ENCODE peak calls at places on chromosomes 11 and 22, in four cellular contexts. A, U, N and J are unnamed samples.

GRCh38 chr22:35348703-35349102 is 32.2 kb upstream of the HMOX1 start:
- DNase-seq in A (no peak), U (no peak), N (no peak), J (no peak)

GRCh38 chr11:105577645-105578044 is 32.2 kb upstream of the GRIA4 start:
- DNase-seq in A (no peak), U (no peak), N (no peak), J (peak)

GRCh38 chr22:20062766-20063083 is 17.3 kb upstream of the DGCR8 start:
- DNase-seq in A (no peak), U (no peak), N (no peak), J (peak)

GRCh38 chr11:128931066-128931465 is 11.6 kb downstream of the TP53AIP1 start:
- DNase-seq in A (no peak), U (no peak), N (no peak), J (no peak)

GRCh38 chr11:69339916-69340565 is 46.1 kb downstream of the MYEOV start:
- DNase-seq in A (no peak), U (no peak), N (no peak), J (no peak)

GRCh38 chr11:1705121-1706052 is 8.4 kb downstream of the KRTAP5-6 start:
- DNase-seq in A (no peak), U (no peak), N (no peak), J (no peak)

GRCh38 chr11:3058753-3059664 is 1.8 kb upstream of the CARS1 start:
- DNase-seq in A (no peak), U (peak), N (no peak), J (peak)

GRCh38 chr11:81492923-81493445 is 1240.7 kb downstream of the FAM181B start:
- DNase-seq in A (no peak), U (no peak), N (no peak), J (no peak)

GRCh38 chr11:35035894-35036408 is 103.0 kb upstream of the CD44 start:
- DNase-seq in A (no peak), U (no peak), N (peak), J (peak)

GRCh38 chr22:19822301-19823117 is 32.2 kb downstream of the GNB1L start:
- DNase-seq in A (peak), U (no peak), N (no peak), J (no peak)

GRCh38 chr11:93905384-93905783 is 55.0 kb upstream of the VSTM5 start:
- DNase-seq in A (no peak), U (no peak), N (no peak), J (peak)

GRCh38 chr22:35070451-35071093 is 4.6 kb downstream of the ISX start:
- DNase-seq in A (no peak), U (no peak), N (no peak), J (no peak)

GRCh38 chr11:72735495-72736027 is 16.6 kb downstream of the ARAP1 start:
- DNase-seq in A (no peak), U (peak), N (no peak), J (peak)

GRCh38 chr11:87917111-87917510 is 258.1 kb downstream of the RAB38 start:
- DNase-seq in A (no peak), U (no peak), N (no peak), J (no peak)

GRCh38 chr11:88520391-88520790 is 182.9 kb upstream of the CTSC start:
- DNase-seq in A (no peak), U (no peak), N (no peak), J (peak)

GRCh38 chr22:43854151-43854785 is 8.0 kb downstream of the SULT4A1 start:
- DNase-seq in A (no peak), U (no peak), N (no peak), J (no peak)

GRCh38 chr11:92083123-92083522 is 141.5 kb upstream of the FAT3 start:
- DNase-seq in A (no peak), U (no peak), N (no peak), J (no peak)

GRCh38 chr11:84824624-84825023 is 802.5 kb downstream of the DLG2 start:
- DNase-seq in A (no peak), U (no peak), N (no peak), J (no peak)

GRCh38 chr11:5610446-5610845 is 14.0 kb downstream of the TRIM6 start:
- DNase-seq in A (no peak), U (no peak), N (no peak), J (no peak)

GRCh38 chr22:37318255-37319109 is 36.2 kb downstream of the CYTH4 start:
- DNase-seq in A (no peak), U (no peak), N (no peak), J (no peak)

GRCh38 chr11:127873478-127873877 is 713.9 kb downstream of the ETS1 start:
- DNase-seq in A (no peak), U (no peak), N (no peak), J (no peak)

GRCh38 chr22:19878461-19879247 is 24.0 kb upstream of the GNB1L start:
- DNase-seq in A (peak), U (no peak), N (no peak), J (peak)

GRCh38 chr22:28316014-28316413 is 363.6 kb downstream of the TTC28 start:
- DNase-seq in A (no peak), U (peak), N (no peak), J (no peak)

GRCh38 chr11:23976369-23976768 is 520.5 kb upstream of the LUZP2 start:
- DNase-seq in A (no peak), U (no peak), N (no peak), J (peak)

DNA sequence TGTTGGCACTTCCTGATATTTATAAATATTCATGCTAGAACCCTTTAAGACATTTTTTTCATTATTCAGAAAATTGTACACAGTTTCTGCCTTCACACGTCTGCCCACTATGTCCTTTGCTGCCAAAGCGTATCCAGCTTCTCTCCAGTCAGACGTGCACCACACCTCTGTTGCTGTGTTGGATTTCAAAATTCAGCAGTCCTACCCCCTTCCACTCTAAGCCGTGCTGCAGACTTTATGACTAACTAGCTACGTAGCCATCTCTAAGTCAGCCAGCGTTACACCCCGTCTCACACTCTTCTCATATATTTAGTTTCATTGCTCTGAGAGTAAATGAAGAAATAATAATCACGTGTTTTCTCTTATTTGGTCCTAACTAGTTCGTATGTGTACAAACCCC is 28.2 kb upstream of the OPCML start:
- DNase-seq in A (no peak), U (no peak), N (no peak), J (no peak)
- TF ChIP-seq CHD1 in A (no peak), U (no peak), N (no peak), J (no peak)

DNA sequence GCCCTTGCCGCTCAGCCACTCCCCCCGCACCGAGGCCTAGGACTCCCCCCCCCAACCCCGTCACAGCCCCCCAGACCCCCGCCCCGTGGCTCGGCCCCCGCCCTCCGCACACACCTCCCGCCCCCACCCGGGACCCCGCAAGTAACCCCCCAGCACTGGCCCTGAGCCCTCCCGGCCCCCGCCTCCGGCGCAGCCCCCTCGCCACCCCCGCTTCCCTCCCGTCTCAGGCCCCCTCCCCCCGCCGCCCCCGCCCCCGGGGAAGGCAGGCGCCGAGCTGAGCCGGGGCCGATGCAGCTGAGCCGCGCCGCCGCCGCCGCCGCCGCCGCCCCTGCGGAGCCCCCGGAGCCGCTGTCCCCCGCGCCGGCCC is 1.5 kb downstream of the SHANK3 start:
- DNase-seq in A (no peak), U (no peak), N (no peak), J (no peak)
- TF ChIP-seq CHD1 in A (no peak), U (no peak), N (no peak), J (no peak)

GRCh38 chr11:122882809-122883681 is 486 bp downstream of the JHY start:
- DNase-seq in A (peak), U (peak), N (no peak), J (peak)
- TF ChIP-seq CHD1 in A (no peak), U (no peak), N (no peak), J (no peak)

DNA sequence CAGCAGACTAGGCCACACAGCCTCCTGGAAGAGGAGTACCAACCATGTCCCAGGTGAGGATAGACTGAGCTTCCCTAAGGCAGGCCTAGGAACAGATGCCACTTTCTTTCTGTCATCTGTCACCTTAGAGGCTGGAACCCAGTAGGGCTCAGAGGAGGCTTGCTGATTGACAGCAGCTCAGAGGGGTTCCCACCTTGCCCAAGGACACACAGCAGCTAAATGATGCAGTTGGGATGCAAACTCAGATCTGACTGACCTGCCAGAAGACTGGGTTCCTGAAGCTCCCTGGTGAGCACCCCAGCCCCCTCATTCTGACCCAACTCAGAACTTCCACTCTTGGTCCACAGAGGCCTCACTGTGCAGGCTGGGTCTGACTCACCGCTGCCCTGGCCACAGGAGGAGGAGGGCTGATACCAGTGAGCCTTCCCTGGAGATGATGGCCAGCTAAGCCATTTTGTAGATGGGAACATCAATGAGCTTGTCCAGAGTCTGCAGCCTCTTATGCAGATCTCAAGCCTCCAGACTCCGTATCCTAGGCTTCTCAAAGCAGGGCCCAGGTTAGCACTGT is 14.0 kb downstream of the CAPN5 start:
- DNase-seq in A (no peak), U (no peak), N (no peak), J (peak)
- TF ChIP-seq CHD1 in A (no peak), U (no peak), N (no peak), J (no peak)